ENCODE peak calls at places on chromosome 7, in four cellular contexts. M is HepG2, J is K562, O is GM12878. S is an unnamed sample.

GRCh38 chr7:117791877-117792780 is 81.1 kb downstream of the CTTNBP2 start:
- DNase-seq in M (no peak), J (peak), O (peak), S (no peak)

GRCh38 chr7:115232041-115232440 is 310.1 kb downstream of the MDFIC start:
- DNase-seq in M (no peak), J (no peak), O (no peak), S (no peak)

GRCh38 chr7:157411580-157411979 is 74.8 kb downstream of the DNAJB6 start:
- DNase-seq in M (no peak), J (peak), O (no peak), S (no peak)

GRCh38 chr7:127440206-127440605 is 47.7 kb upstream of the ZNF800 start:
- DNase-seq in M (no peak), J (no peak), O (no peak), S (no peak)

GRCh38 chr7:157507987-157508386 is 171.2 kb downstream of the DNAJB6 start:
- DNase-seq in M (no peak), J (no peak), O (no peak), S (no peak)

GRCh38 chr7:19470031-19470430 is 238.8 kb downstream of the POLR1F start:
- DNase-seq in M (no peak), J (no peak), O (no peak), S (no peak)

GRCh38 chr7:77549103-77549870 is 12.2 kb downstream of the PTPN12 start:
- DNase-seq in M (no peak), J (no peak), O (no peak), S (no peak)

GRCh38 chr7:44101966-44102845 is 1.9 kb upstream of the AEBP1 start:
- DNase-seq in M (no peak), J (no peak), O (no peak), S (no peak)

GRCh38 chr7:51543801-51544553 is 227.4 kb upstream of the COBL start:
- DNase-seq in M (no peak), J (no peak), O (no peak), S (no peak)

GRCh38 chr7:149669121-149669818 is 104.1 kb downstream of the ZNF467 start:
- DNase-seq in M (peak), J (no peak), O (no peak), S (no peak)

GRCh38 chr7:70695804-70696104 is 436.2 kb upstream of the GALNT17 start:
- DNase-seq in M (no peak), J (no peak), O (no peak), S (no peak)
- TF ChIP-seq TARDBP in M (no peak), J (no peak), O (no peak), S (no peak)

GRCh38 chr7:123871998-123872867 is 27.3 kb downstream of the HYAL4 start:
- DNase-seq in M (peak), J (no peak), O (no peak), S (peak)

GRCh38 chr7:123881300-123881699 is 36.3 kb downstream of the HYAL4 start:
- DNase-seq in M (no peak), J (no peak), O (no peak), S (no peak)

GRCh38 chr7:123879628-123880027 is 34.7 kb downstream of the HYAL4 start:
- DNase-seq in M (no peak), J (no peak), O (no peak), S (no peak)

GRCh38 chr7:123872908-123873307 is 27.9 kb downstream of the HYAL4 start:
- DNase-seq in M (no peak), J (no peak), O (no peak), S (no peak)

GRCh38 chr7:123876557-123877256 is 31.7 kb downstream of the HYAL4 start:
- DNase-seq in M (no peak), J (no peak), O (no peak), S (no peak)
- TF ChIP-seq TARDBP in M (no peak), J (no peak), O (no peak), S (no peak)

GRCh38 chr7:73446716-73447115 is 13.1 kb downstream of the FZD9 start:
- DNase-seq in M (no peak), J (no peak), O (no peak), S (no peak)
- TF ChIP-seq TARDBP in M (no peak), J (no peak), O (no peak), S (no peak)

DNA sequence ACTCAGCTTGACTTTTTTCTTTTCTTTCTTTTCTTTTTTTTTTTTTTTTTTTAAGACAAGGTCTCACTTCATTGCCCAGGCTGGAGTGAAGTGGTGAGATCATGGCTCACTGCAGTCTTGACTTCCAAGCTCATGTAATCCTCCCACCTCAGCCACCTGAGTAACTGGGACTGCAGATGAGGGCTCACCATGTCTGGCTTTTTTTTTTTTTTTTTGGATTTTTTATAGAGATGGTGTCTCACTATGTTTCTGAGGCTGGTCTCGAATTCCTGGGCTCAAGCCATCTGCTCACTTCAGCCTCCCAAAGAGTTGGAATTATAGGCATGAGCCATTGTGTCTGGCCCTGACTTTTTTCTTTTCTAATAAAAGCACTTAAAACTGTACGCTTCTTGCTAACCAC is 358.2 kb upstream of the IGFBP3 start:
- DNase-seq in M (no peak), J (no peak), O (no peak), S (no peak)
- TF ChIP-seq TARDBP in M (no peak), J (no peak), O (no peak), S (no peak)

DNA sequence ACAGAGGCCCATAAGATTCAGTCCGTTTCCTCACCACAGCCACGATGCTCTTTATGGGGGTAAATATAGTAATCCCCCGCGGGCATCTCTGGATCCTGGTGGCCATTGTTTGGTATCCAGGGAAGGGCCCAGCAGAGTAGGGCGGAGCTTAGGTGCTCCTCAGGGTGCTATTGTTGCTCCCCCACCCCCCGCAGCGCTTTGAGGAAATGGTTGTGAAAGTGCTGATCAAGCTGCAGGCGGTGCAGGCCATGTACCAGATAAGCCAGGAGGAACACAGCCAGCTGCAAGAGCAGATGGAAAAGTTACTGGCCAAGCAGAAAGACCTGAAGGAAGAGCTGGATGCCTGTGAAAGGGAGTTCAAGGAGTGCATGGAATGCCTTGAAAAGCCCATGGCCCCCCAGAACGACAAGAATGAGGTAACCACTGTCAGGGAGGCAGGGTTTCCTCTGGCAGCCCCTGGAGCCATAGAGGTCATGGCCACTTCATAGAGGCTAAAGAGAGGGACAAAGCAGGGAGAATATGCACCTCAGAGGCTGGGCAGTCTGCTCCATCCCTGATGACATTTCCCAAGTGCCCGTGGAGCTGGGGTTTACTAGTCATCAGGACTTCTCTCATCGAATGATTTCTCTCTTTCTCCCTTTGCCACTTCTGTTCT is 17.6 kb upstream of the FLNC start:
- DNase-seq in M (no peak), J (peak), O (no peak), S (no peak)
- TF ChIP-seq TARDBP in M (no peak), J (no peak), O (no peak), S (no peak)

DNA sequence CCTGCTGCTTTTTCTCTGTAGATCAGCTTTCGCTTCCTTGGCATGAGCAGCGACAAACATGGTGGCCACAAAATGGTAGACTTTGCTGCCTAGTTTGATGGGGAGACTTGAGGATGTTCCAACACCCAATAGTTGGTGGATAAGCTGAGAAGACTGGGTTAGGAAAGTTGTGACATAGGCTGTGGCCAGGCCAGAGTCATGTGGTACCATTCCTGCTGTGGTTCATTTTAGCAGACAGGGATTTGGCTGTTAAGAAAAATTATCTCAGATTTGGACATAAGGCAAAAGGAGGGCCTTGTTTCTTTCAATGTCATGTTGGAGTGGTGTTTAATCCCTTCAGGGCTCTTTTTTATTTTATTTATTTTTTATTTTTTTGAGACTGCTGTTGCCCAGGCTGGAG is 26.6 kb upstream of the FAM180A start:
- DNase-seq in M (no peak), J (no peak), O (no peak), S (no peak)
- TF ChIP-seq TARDBP in M (no peak), J (no peak), O (no peak), S (no peak)

GRCh38 chr7:53292341-53292740 is 256.9 kb downstream of the POM121L12 start:
- DNase-seq in M (no peak), J (no peak), O (no peak), S (no peak)
- TF ChIP-seq TARDBP in M (no peak), J (no peak), O (no peak), S (no peak)